ENCODE peak calls at places on chromosomes 6 and 20, in five cellular contexts. R is M059J, G is Panc1, A is activated T-cell treated with anti-CD3 and anti-CD28 coated beads for 1 hour, O is OCI-LY7. D is an unnamed sample.
A peak's percentile ranks its signal among the peaks of the same experiment; 100 is the strongest.

GRCh38 chr20:60034231-60035110 is 76.2 kb downstream of the CDH26 start:
- DNase-seq in R (no peak), A (no peak), G (no peak), O (no peak), D (no peak)

GRCh38 chr6:44676246-44676790 is 288.8 kb downstream of the CDC5L start:
- DNase-seq in A (no peak), G (no peak), O (no peak), R (no peak), D (no peak)

GRCh38 chr6:144195671-144196070 is 45.4 kb downstream of the STX11 start:
- DNase-seq in G (no peak), R (peak; percentile 94), O (no peak), A (no peak), D (no peak)

GRCh38 chr20:23517719-23518118 is 26.8 kb downstream of the CST8 start:
- DNase-seq in O (no peak), A (no peak), R (no peak), G (no peak), D (no peak)

GRCh38 chr20:46013826-46014516 is 5.3 kb downstream of the MMP9 start:
- DNase-seq in R (peak; percentile 61), A (peak; percentile 58), O (peak; percentile 81), G (no peak), D (peak; percentile 43)

GRCh38 chr6:63724721-63725120 is 89.1 kb downstream of the PHF3 start:
- DNase-seq in A (no peak), R (no peak), G (no peak), O (no peak), D (no peak)

GRCh38 chr20:47262365-47263013 is 94.0 kb downstream of the ZMYND8 start:
- DNase-seq in R (no peak), O (peak; percentile 93), A (no peak), G (no peak), D (no peak)

GRCh38 chr20:9172908-9173307 is 104.0 kb downstream of the PLCB4 start:
- DNase-seq in G (no peak), O (no peak), A (no peak), R (peak; percentile 68), D (no peak)

D was measured in NCI-H460.